ENCODE peak calls at places on chromosomes 2 and 18, in five cellular contexts. One of them, this sample, is unnamed.

GRCh38 chr2:170455617-170456426 is 259.3 kb upstream of the SP5 start:
- DNase-seq in body of pancreas: no peak
- DNase-seq in mammary epithelial cell: no peak
- DNase-seq in G401: no peak
- DNase-seq in NCI-H1105: no peak
- DNase-seq in this sample: no peak

GRCh38 chr18:5986257-5986909 is 91.1 kb upstream of the TMEM200C start:
- DNase-seq in G401: no peak
- DNase-seq in NCI-H1105: no peak
- DNase-seq in mammary epithelial cell: no peak
- DNase-seq in body of pancreas: no peak
- DNase-seq in this sample: no peak

GRCh38 chr18:35039633-35040032 is 1.6 kb upstream of the MAPRE2 start:
- DNase-seq in body of pancreas: no peak
- DNase-seq in mammary epithelial cell: no peak
- DNase-seq in G401: no peak
- DNase-seq in NCI-H1105: no peak
- DNase-seq in this sample: no peak

GRCh38 chr2:43426305-43427031 is 169.4 kb downstream of the THADA start:
- DNase-seq in mammary epithelial cell: peak
- DNase-seq in G401: no peak
- DNase-seq in NCI-H1105: no peak
- DNase-seq in body of pancreas: peak
- DNase-seq in this sample: peak

GRCh38 chr2:71801969-71802368 is 345.7 kb downstream of the CYP26B1 start:
- DNase-seq in body of pancreas: peak
- DNase-seq in mammary epithelial cell: peak
- DNase-seq in G401: peak
- DNase-seq in NCI-H1105: no peak
- DNase-seq in this sample: peak

GRCh38 chr2:38191516-38191915 is 115.6 kb upstream of the CYP1B1 start:
- DNase-seq in G401: no peak
- DNase-seq in body of pancreas: no peak
- DNase-seq in mammary epithelial cell: no peak
- DNase-seq in NCI-H1105: no peak
- DNase-seq in this sample: no peak

GRCh38 chr2:57877811-57878572 is 168.6 kb upstream of the VRK2 start:
- DNase-seq in NCI-H1105: no peak
- DNase-seq in G401: no peak
- DNase-seq in body of pancreas: no peak
- DNase-seq in mammary epithelial cell: no peak
- DNase-seq in this sample: no peak

GRCh38 chr2:28695245-28695647 is 56.4 kb upstream of the PPP1CB start:
- DNase-seq in NCI-H1105: no peak
- DNase-seq in G401: no peak
- DNase-seq in mammary epithelial cell: no peak
- DNase-seq in body of pancreas: no peak
- DNase-seq in this sample: peak

GRCh38 chr2:144477281-144477942 is 42.5 kb downstream of the ZEB2 start:
- DNase-seq in body of pancreas: no peak
- DNase-seq in G401: no peak
- DNase-seq in mammary epithelial cell: no peak
- DNase-seq in NCI-H1105: no peak
- DNase-seq in this sample: no peak

GRCh38 chr2:126898636-126899035 is at the start of gene TEX51:
- DNase-seq in NCI-H1105: no peak
- DNase-seq in body of pancreas: no peak
- DNase-seq in G401: no peak
- DNase-seq in mammary epithelial cell: no peak
- DNase-seq in this sample: no peak

GRCh38 chr2:175057078-175057685 is 52.0 kb upstream of the CHN1 start:
- DNase-seq in G401: no peak
- DNase-seq in body of pancreas: no peak
- DNase-seq in NCI-H1105: no peak
- DNase-seq in mammary epithelial cell: no peak
- DNase-seq in this sample: no peak

GRCh38 chr2:36294290-36294689 is 61.3 kb upstream of the CRIM1 start:
- DNase-seq in mammary epithelial cell: no peak
- DNase-seq in NCI-H1105: no peak
- DNase-seq in G401: no peak
- DNase-seq in body of pancreas: no peak
- DNase-seq in this sample: no peak

GRCh38 chr18:46767217-46767616 is 10.4 kb upstream of the ST8SIA5 start:
- DNase-seq in body of pancreas: no peak
- DNase-seq in mammary epithelial cell: no peak
- DNase-seq in NCI-H1105: no peak
- DNase-seq in G401: no peak
- DNase-seq in this sample: no peak

GRCh38 chr2:197707316-197708213 is 2.4 kb downstream of the MARS2 start:
- DNase-seq in body of pancreas: no peak
- DNase-seq in NCI-H1105: peak
- DNase-seq in G401: peak
- DNase-seq in mammary epithelial cell: peak
- DNase-seq in this sample: peak

GRCh38 chr2:213733893-213734292 is 449.6 kb downstream of the SPAG16 start:
- DNase-seq in NCI-H1105: no peak
- DNase-seq in body of pancreas: no peak
- DNase-seq in G401: no peak
- DNase-seq in mammary epithelial cell: no peak
- DNase-seq in this sample: no peak

GRCh38 chr18:28015671-28016070 is 161.3 kb downstream of the CDH2 start:
- DNase-seq in body of pancreas: no peak
- DNase-seq in G401: peak
- DNase-seq in mammary epithelial cell: no peak
- DNase-seq in NCI-H1105: no peak
- DNase-seq in this sample: no peak

GRCh38 chr18:58361212-58361611 is 267.7 kb downstream of the ALPK2 start:
- DNase-seq in mammary epithelial cell: no peak
- DNase-seq in G401: no peak
- DNase-seq in NCI-H1105: no peak
- DNase-seq in body of pancreas: no peak
- DNase-seq in this sample: no peak

GRCh38 chr18:22547807-22548561 is 130.3 kb upstream of the CTAGE1 start:
- DNase-seq in mammary epithelial cell: no peak
- DNase-seq in NCI-H1105: no peak
- DNase-seq in body of pancreas: no peak
- DNase-seq in G401: no peak
- DNase-seq in this sample: no peak

GRCh38 chr18:39311111-39311712 is 1745.6 kb upstream of the CELF4 start:
- DNase-seq in NCI-H1105: no peak
- DNase-seq in G401: no peak
- DNase-seq in mammary epithelial cell: no peak
- DNase-seq in body of pancreas: no peak
- DNase-seq in this sample: no peak

GRCh38 chr2:9401059-9401547 is 22.2 kb downstream of the ITGB1BP1 start:
- DNase-seq in body of pancreas: no peak
- DNase-seq in G401: no peak
- DNase-seq in mammary epithelial cell: no peak
- DNase-seq in NCI-H1105: no peak
- DNase-seq in this sample: no peak

GRCh38 chr2:172427990-172428840 is 829 bp downstream of the ITGA6 start:
- DNase-seq in mammary epithelial cell: peak
- DNase-seq in NCI-H1105: peak
- DNase-seq in G401: no peak
- DNase-seq in body of pancreas: peak
- DNase-seq in this sample: no peak

GRCh38 chr2:144402282-144402681 is 117.6 kb downstream of the ZEB2 start:
- DNase-seq in mammary epithelial cell: no peak
- DNase-seq in NCI-H1105: no peak
- DNase-seq in body of pancreas: no peak
- DNase-seq in G401: no peak
- DNase-seq in this sample: peak

GRCh38 chr2:125324273-125324672 is 1299.2 kb downstream of the CNTNAP5 start:
- DNase-seq in NCI-H1105: no peak
- DNase-seq in body of pancreas: no peak
- DNase-seq in mammary epithelial cell: no peak
- DNase-seq in G401: no peak
- DNase-seq in this sample: no peak

GRCh38 chr2:144261336-144261735 is 258.6 kb downstream of the ZEB2 start:
- DNase-seq in mammary epithelial cell: peak
- DNase-seq in G401: no peak
- DNase-seq in body of pancreas: no peak
- DNase-seq in NCI-H1105: no peak
- DNase-seq in this sample: no peak

GRCh38 chr18:68676913-68677312 is 38.0 kb downstream of the TMX3 start:
- DNase-seq in G401: peak
- DNase-seq in body of pancreas: no peak
- DNase-seq in mammary epithelial cell: no peak
- DNase-seq in NCI-H1105: no peak
- DNase-seq in this sample: peak

GRCh38 chr2:235702186-235702585 is 208.3 kb downstream of the AGAP1 start:
- DNase-seq in G401: no peak
- DNase-seq in mammary epithelial cell: no peak
- DNase-seq in NCI-H1105: no peak
- DNase-seq in body of pancreas: no peak
- DNase-seq in this sample: no peak

GRCh38 chr18:25248755-25249154 is 103.2 kb downstream of the ZNF521 start:
- DNase-seq in G401: peak
- DNase-seq in NCI-H1105: no peak
- DNase-seq in mammary epithelial cell: no peak
- DNase-seq in body of pancreas: no peak
- DNase-seq in this sample: no peak

GRCh38 chr18:12474876-12475275 is 67.1 kb downstream of the PRELID3A start:
- DNase-seq in G401: no peak
- DNase-seq in NCI-H1105: no peak
- DNase-seq in body of pancreas: no peak
- DNase-seq in mammary epithelial cell: no peak
- DNase-seq in this sample: no peak

GRCh38 chr2:214465386-214466146 is 54.7 kb downstream of the VWC2L start:
- DNase-seq in G401: no peak
- DNase-seq in NCI-H1105: no peak
- DNase-seq in body of pancreas: no peak
- DNase-seq in mammary epithelial cell: peak
- DNase-seq in this sample: no peak

GRCh38 chr2:158291544-158292175 is 164.9 kb downstream of the CCDC148 start:
- DNase-seq in mammary epithelial cell: no peak
- DNase-seq in NCI-H1105: no peak
- DNase-seq in G401: no peak
- DNase-seq in body of pancreas: no peak
- DNase-seq in this sample: no peak

GRCh38 chr18:36315736-36316135 is 18.2 kb downstream of the FHOD3 start:
- DNase-seq in G401: no peak
- DNase-seq in NCI-H1105: no peak
- DNase-seq in mammary epithelial cell: peak
- DNase-seq in body of pancreas: no peak
- DNase-seq in this sample: no peak

GRCh38 chr18:28522250-28522649 is 345.3 kb upstream of the CDH2 start:
- DNase-seq in mammary epithelial cell: no peak
- DNase-seq in G401: no peak
- DNase-seq in NCI-H1105: no peak
- DNase-seq in body of pancreas: no peak
- DNase-seq in this sample: no peak

GRCh38 chr2:196322963-196323810 is 151.8 kb upstream of the STK17B start:
- DNase-seq in mammary epithelial cell: no peak
- DNase-seq in body of pancreas: no peak
- DNase-seq in G401: no peak
- DNase-seq in NCI-H1105: no peak
- DNase-seq in this sample: no peak

GRCh38 chr2:15685143-15685542 is 93.5 kb downstream of the DDX1 start:
- DNase-seq in G401: no peak
- DNase-seq in body of pancreas: no peak
- DNase-seq in mammary epithelial cell: no peak
- DNase-seq in NCI-H1105: no peak
- DNase-seq in this sample: no peak

GRCh38 chr18:48975221-48975816 is 24.6 kb upstream of the SMAD7 start:
- DNase-seq in mammary epithelial cell: no peak
- DNase-seq in NCI-H1105: no peak
- DNase-seq in G401: peak
- DNase-seq in body of pancreas: no peak
- DNase-seq in this sample: no peak

GRCh38 chr2:186486651-186487647 is 889 bp downstream of the ZC3H15 start:
- DNase-seq in G401: no peak
- DNase-seq in NCI-H1105: no peak
- DNase-seq in body of pancreas: no peak
- DNase-seq in mammary epithelial cell: peak
- DNase-seq in this sample: no peak

GRCh38 chr18:35369126-35369525 is 8.0 kb downstream of the ZNF396 start:
- DNase-seq in body of pancreas: no peak
- DNase-seq in NCI-H1105: no peak
- DNase-seq in mammary epithelial cell: no peak
- DNase-seq in G401: no peak
- DNase-seq in this sample: no peak

GRCh38 chr2:37742286-37742685 is 70.8 kb upstream of the CDC42EP3 start:
- DNase-seq in mammary epithelial cell: no peak
- DNase-seq in NCI-H1105: no peak
- DNase-seq in G401: no peak
- DNase-seq in body of pancreas: no peak
- DNase-seq in this sample: no peak

GRCh38 chr18:61001138-61001537 is 332.1 kb upstream of the CDH20 start:
- DNase-seq in G401: no peak
- DNase-seq in NCI-H1105: no peak
- DNase-seq in mammary epithelial cell: peak
- DNase-seq in body of pancreas: no peak
- DNase-seq in this sample: no peak